ENCODE peak calls at places on chromosomes 13 and 19, in six cellular contexts. Z, W, M, B, J and N are unnamed samples.

GRCh38 chr19:30333291-30334065 is 38.7 kb upstream of the ZNF536 start:
- DNase-seq in Z (no peak), W (no peak), M (no peak), B (no peak), J (no peak), N (no peak)

GRCh38 chr13:113297370-113297871 is 382 bp downstream of the LAMP1 start:
- DNase-seq in Z (peak; percentile 14), W (peak; percentile 27), M (no peak), B (no peak), J (peak; percentile 56), N (peak; percentile 25)

GRCh38 chr13:25701304-25701703 is 329.5 kb downstream of the ATP8A2 start:
- DNase-seq in Z (no peak), W (no peak), M (no peak), B (no peak), J (no peak), N (no peak)

GRCh38 chr13:26508885-26509284 is 48.6 kb upstream of the WASF3 start:
- DNase-seq in Z (peak; percentile 92), W (peak; percentile 41), M (no peak), B (peak; percentile 95), J (peak; percentile 92), N (no peak)

GRCh38 chr19:23116802-23117571 is at the start of gene ZNF730:
- DNase-seq in Z (peak; percentile 67), W (peak; percentile 53), M (no peak), B (no peak), J (peak; percentile 78), N (peak; percentile 69)

GRCh38 chr13:34277971-34278370 is 460.0 kb downstream of the RFC3 start:
- DNase-seq in Z (no peak), W (no peak), M (no peak), B (no peak), J (no peak), N (no peak)

GRCh38 chr13:91647361-91647970 is 249.0 kb downstream of the GPC5 start:
- DNase-seq in Z (no peak), W (peak; percentile 18), M (no peak), B (no peak), J (peak; percentile 5), N (peak; percentile 85)

GRCh38 chr19:3346677-3347353 is 19.6 kb upstream of the NFIC start:
- DNase-seq in Z (peak; percentile 75), W (peak; percentile 55), M (no peak), B (peak; percentile 81), J (peak; percentile 83), N (no peak)

GRCh38 chr13:109593230-109593629 is 193.2 kb downstream of the IRS2 start:
- DNase-seq in Z (no peak), W (no peak), M (peak; percentile 10), B (no peak), J (no peak), N (no peak)

GRCh38 chr13:105462981-105463380 is 1072.5 kb downstream of the EFNB2 start:
- DNase-seq in Z (no peak), W (no peak), M (no peak), B (no peak), J (no peak), N (no peak)

GRCh38 chr19:46926201-46927071 is 65.6 kb downstream of the ARHGAP35 start:
- DNase-seq in Z (no peak), W (no peak), M (no peak), B (no peak), J (no peak), N (no peak)

GRCh38 chr13:44978328-44978727 is 10.9 kb downstream of the NUFIP1 start:
- DNase-seq in Z (no peak), W (no peak), M (peak; percentile 8), B (no peak), J (no peak), N (no peak)

GRCh38 chr13:49256841-49257240 is 9.1 kb downstream of the CDADC1 start:
- DNase-seq in Z (peak; percentile 35), W (no peak), M (no peak), B (no peak), J (peak; percentile 15), N (no peak)

GRCh38 chr19:33245948-33246728 is 20.5 kb upstream of the SLC7A10 start:
- DNase-seq in Z (no peak), W (no peak), M (no peak), B (no peak), J (no peak), N (no peak)

GRCh38 chr13:112757759-112758086 is 67.9 kb downstream of the ATP11A start:
- DNase-seq in Z (no peak), W (no peak), M (no peak), B (no peak), J (no peak), N (no peak)

GRCh38 chr19:18294467-18294864 is 13.0 kb upstream of the JUND start:
- DNase-seq in Z (no peak), W (no peak), M (no peak), B (no peak), J (no peak), N (no peak)

GRCh38 chr19:18412610-18413239 is 6.5 kb upstream of the SSBP4 start:
- DNase-seq in Z (no peak), W (no peak), M (no peak), B (no peak), J (no peak), N (no peak)

GRCh38 chr19:31179471-31179852 is 169.8 kb downstream of the TSHZ3 start:
- DNase-seq in Z (no peak), W (no peak), M (no peak), B (no peak), J (no peak), N (no peak)

GRCh38 chr19:28815257-28815656 is 397.7 kb downstream of the UQCRFS1 start:
- DNase-seq in Z (no peak), W (no peak), M (no peak), B (no peak), J (no peak), N (no peak)

DNA sequence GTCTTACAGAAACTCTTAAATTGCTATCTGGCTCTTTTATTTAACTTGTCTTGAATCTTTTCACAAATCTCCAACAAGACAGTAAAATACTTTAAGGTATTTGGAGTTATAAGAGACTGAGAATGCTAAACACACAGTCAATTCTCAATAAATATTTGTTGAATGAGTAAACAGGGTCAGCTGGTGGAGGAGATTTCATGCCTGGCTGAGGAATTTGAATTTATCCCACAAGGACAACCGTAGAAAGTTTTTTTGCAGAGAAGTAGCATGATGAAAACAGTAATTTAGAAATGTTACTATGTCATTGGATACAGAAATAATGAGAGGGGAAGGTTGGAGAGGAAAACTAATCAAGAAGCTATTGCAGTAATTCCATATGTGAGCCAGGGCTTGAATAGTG is 1223.7 kb downstream of the PCDH17 start:
- DNase-seq in Z (peak; percentile 12), W (no peak), M (no peak), B (no peak), J (no peak), N (no peak)
- H3K4me3 ChIP-seq in Z (no peak overlapping the region), W (no peak overlapping the region), M (no peak overlapping the region), B (no peak overlapping the region), J (no peak overlapping the region), N (no peak overlapping the region)

GRCh38 chr13:48037346-48038173 is at the start of gene NUDT15:
- DNase-seq in Z (peak; percentile 96), W (peak; percentile 94), M (peak; percentile 88), B (peak; percentile 92), J (peak; percentile 98), N (peak; percentile 89)

GRCh38 chr13:48043789-48044503 is 6.4 kb downstream of the NUDT15 start:
- DNase-seq in Z (peak; percentile 70), W (no peak), M (no peak), B (no peak), J (peak; percentile 77), N (no peak)

GRCh38 chr13:48042889-48043288 is 5.4 kb downstream of the NUDT15 start:
- DNase-seq in Z (no peak), W (peak; percentile 46), M (no peak), B (no peak), J (no peak), N (no peak)

GRCh38 chr13:48040059-48040458 is 2.5 kb downstream of the NUDT15 start:
- DNase-seq in Z (no peak), W (no peak), M (no peak), B (no peak), J (no peak), N (no peak)

GRCh38 chr13:48038763-48039162 is 1.2 kb downstream of the NUDT15 start:
- DNase-seq in Z (no peak), W (no peak), M (no peak), B (no peak), J (peak; percentile 6), N (no peak)
- H3K4me3 ChIP-seq in Z (no peak overlapping the region), W (no peak overlapping the region), M (peak overlapping the region; percentile 69), B (peak overlapping the region; percentile 62), J (peak overlapping the region; percentile 97), N (peak overlapping the region; percentile 52)

DNA sequence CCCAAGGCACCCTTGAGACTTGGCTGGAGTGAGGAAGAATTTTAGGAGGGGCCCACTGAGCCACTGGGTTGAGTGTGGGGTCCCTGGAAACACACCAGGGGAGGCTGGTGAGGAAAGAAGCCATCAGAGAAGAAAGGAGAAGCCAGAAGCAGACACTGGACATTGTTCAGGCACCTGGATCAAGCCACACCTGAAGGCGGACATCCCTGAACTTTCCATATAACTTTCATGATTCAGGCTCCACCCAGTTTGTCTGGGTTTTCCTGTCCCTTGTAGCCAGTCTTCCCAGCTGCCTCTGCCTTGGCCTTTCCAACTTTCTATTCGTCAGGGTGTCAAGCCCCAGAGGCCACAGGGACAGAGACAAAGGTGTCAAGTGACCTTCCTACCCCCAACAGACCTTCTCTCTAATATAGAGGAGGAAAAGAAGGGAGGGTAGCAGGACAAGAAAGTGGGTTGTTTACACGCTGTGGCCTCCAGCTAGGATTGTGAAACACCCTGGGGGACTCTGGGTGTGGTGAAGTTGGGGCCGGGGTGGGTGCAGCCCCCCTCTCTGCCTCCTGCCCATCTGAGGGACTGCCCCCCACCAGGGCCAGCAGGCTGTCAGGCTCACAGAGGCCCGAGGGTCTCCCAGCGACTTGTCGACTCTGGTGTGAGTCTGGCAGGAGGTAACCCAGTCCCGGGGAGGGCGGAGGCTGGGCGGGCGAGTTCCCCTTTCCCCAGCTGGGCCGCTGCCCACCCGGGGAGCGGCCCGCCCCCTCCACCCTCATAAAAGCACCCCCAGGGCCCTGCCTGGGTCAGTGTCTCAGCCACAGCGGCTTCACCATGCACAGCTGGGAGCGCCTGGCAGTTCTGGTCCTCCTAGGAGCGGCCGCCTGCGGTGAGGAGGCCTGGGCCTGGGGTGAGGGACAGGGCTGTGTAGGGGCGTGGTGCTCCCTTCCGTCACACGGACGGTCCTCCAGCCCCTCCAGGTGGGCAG is at the start of gene CFD:
- DNase-seq in Z (no peak), W (peak; percentile 58), M (no peak), B (peak; percentile 84), J (peak; percentile 36), N (peak; percentile 45)
- H3K4me3 ChIP-seq in Z (peak within 1 kb of the TSS; percentile 39), W (peak within 1 kb of the TSS; percentile 32), M (peak within 1 kb of the TSS; percentile 80), B (peak within 1 kb of the TSS; percentile 53), J (peak within 1 kb of the TSS; percentile 43), N (peak within 1 kb of the TSS; percentile 62)

GRCh38 chr13:20704459-20705069 is 1.1 kb downstream of the IL17D start:
- DNase-seq in Z (no peak), W (no peak), M (no peak), B (no peak), J (no peak), N (no peak)
- H3K4me3 ChIP-seq in Z (no peak overlapping the region), W (peak overlapping the region; percentile 24), M (peak overlapping the region; percentile 63), B (peak overlapping the region; percentile 68), J (no peak overlapping the region), N (peak overlapping the region; percentile 22)

DNA sequence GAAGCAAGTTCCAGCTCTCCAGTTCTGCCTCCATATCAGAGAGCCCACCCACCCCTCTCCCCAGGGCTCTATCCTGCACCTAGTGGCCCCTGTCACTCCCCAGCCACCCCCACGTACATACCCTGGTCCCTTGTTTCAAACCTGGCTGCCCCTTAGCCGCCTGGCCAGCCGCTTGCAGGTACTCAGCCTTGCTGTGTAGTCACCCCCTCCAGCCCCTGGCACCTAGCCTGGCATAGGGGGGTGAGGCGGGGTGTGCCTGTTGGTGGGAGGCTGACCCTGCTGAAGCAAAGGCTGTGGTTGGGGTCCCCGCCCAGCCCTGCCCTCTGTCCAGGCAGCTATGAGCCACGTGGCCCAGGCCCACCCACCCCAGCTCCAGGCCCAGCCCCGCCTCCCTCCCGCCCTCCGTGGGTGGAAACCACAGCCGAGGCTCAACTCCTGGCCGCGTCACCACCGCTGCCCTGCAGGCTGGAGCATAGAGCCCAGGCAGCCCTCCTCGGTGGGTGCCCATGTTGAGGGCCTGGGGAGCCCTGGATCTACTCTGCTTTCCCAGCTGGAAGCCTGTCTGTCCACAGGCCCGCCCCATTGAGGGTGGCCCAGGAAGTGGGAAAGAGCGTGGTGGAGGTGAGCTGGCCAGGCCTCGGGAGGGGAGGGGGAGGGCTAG is 30.8 kb downstream of the PAK4 start:
- DNase-seq in Z (peak; percentile 8), W (peak; percentile 50), M (no peak), B (no peak), J (peak; percentile 72), N (peak; percentile 54)
- H3K4me3 ChIP-seq in Z (peak overlapping the region; percentile 27), W (no peak overlapping the region), M (no peak overlapping the region), B (no peak overlapping the region), J (no peak overlapping the region), N (no peak overlapping the region)